ENCODE peak calls at places on chromosomes 7 and 10, in four cellular contexts. G, V, S and F are unnamed samples.

GRCh38 chr7:104529567-104529966 is 201.2 kb downstream of the LHFPL3 start:
- DNase-seq in G (no peak), V (no peak), S (no peak), F (no peak)

GRCh38 chr7:33554576-33554975 is 350.8 kb upstream of the BMPER start:
- DNase-seq in G (no peak), V (no peak), S (no peak), F (no peak)

GRCh38 chr7:497346-497745 is 22.3 kb downstream of the PDGFA start:
- DNase-seq in G (no peak), V (no peak), S (no peak), F (no peak)

GRCh38 chr7:157813053-157813452 is 476.2 kb downstream of the DNAJB6 start:
- DNase-seq in G (no peak), V (no peak), S (no peak), F (no peak)

GRCh38 chr7:92246363-92247101 is 758 bp downstream of the ANKIB1 start:
- DNase-seq in G (no peak), V (peak; percentile 60), S (no peak), F (no peak)

GRCh38 chr7:100444311-100445278 is 8.3 kb upstream of the PPP1R35 start:
- DNase-seq in G (no peak), V (peak; percentile 84), S (no peak), F (peak; percentile 96)

GRCh38 chr10:48782321-48782720 is 97.6 kb downstream of the WDFY4 start:
- DNase-seq in G (no peak), V (no peak), S (no peak), F (no peak)

GRCh38 chr10:121734517-121735137 is 136.4 kb upstream of the FGFR2 start:
- DNase-seq in G (no peak), V (peak; percentile 32), S (no peak), F (peak; percentile 28)

GRCh38 chr7:70634610-70635068 is 497.3 kb upstream of the GALNT17 start:
- DNase-seq in G (no peak), V (peak; percentile 32), S (no peak), F (no peak)

GRCh38 chr7:133771778-133772421 is 355.2 kb upstream of the LRGUK start:
- DNase-seq in G (no peak), V (no peak), S (no peak), F (no peak)

GRCh38 chr10:17206210-17206709 is 4.8 kb upstream of the TRDMT1 start:
- DNase-seq in G (no peak), V (no peak), S (no peak), F (no peak)

GRCh38 chr7:109284943-109285342 is 715.3 kb downstream of the DNAJB9 start:
- DNase-seq in G (no peak), V (no peak), S (no peak), F (no peak)

GRCh38 chr10:33332183-33333031 is 2.1 kb downstream of the NRP1 start:
- DNase-seq in G (no peak), V (no peak), S (no peak), F (no peak)

DNA sequence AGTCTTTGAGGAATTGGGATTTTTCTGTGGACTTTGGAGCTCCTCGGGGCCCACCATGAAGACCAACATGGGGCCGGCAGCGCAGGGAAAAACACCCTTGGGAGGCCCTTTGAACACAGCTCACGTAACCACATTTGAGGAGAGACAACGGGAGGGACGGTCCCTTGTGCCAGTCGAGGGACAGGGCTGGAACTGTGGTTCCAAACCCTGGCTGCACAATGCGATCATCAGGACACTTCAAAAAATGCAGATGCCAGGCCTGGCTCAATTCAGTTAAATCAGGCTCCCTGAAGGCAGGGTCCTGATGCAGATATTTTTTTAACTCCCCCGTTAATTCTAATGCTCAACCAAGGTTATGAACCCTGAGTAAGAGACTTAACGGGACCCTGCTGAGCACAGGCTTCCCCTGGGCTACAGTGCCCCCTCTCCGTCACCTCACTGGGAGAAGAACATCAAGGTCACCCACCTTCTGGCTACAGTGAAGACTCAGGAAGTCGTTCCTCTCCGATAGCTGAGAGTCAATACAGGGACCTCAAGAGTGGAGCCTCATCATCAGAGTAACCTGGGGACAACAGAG is 30.4 kb downstream of the LYZL1 start:
- DNase-seq in G (no peak), V (no peak), S (no peak), F (peak; percentile 68)
- TF ChIP-seq GABPA in G (no peak), V (no peak), S (no peak), F (no peak)

GRCh38 chr10:78295242-78295641 is 261.6 kb downstream of the RPS24 start:
- DNase-seq in G (no peak), V (no peak), S (no peak), F (no peak)

GRCh38 chr10:78291733-78292132 is 258.1 kb downstream of the RPS24 start:
- DNase-seq in G (no peak), V (no peak), S (no peak), F (no peak)

GRCh38 chr10:78290131-78290750 is 256.6 kb downstream of the RPS24 start:
- DNase-seq in G (no peak), V (no peak), S (no peak), F (no peak)

GRCh38 chr10:78292250-78292986 is 258.8 kb downstream of the RPS24 start:
- DNase-seq in G (no peak), V (no peak), S (no peak), F (no peak)

GRCh38 chr10:78292987-78293865 is 259.6 kb downstream of the RPS24 start:
- DNase-seq in G (no peak), V (no peak), S (no peak), F (peak; percentile 24)
- TF ChIP-seq POLR2A in G (no peak), V (no peak), S (no peak), F (no peak)

GRCh38 chr10:71457908-71458307 is 61.2 kb downstream of the CDH23 start:
- DNase-seq in G (no peak), V (no peak), S (no peak), F (no peak)
- TF ChIP-seq GABPA in G (no peak), V (no peak), S (no peak), F (no peak)

DNA sequence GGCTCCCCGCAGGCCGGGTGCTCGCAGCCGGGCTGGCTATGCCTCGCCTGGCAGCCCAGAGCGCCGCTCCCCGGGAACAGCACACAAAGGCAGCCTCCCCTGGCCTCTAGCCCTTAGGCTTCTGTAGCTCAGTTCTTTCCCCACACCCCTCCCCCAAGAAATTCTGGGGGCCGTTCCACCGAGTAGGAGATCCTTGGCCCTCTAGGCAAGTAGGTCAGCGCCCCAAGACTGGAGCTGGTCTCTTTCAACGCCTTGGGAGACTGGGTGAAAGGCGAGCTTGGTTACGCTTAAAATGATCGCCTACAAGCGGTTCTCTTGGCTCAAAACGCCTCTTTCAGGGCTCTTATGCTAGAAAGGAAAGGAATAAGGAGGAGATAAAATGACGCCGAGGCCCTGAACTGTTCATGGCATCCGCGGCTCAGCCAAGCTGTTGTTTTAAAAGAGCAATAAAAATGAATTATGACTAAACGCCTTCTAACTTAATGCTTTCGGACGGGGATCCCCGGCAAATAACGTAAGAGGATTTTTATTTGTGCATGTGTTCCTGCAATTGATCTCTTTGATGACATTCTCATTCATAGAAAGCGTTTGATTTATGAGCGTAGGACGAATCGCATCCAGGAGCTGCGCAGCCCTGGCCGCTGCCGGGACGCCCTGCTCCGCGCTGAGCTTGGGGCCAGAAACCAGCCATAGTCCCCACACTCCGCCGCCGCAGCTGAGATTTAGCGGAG is 2.9 kb upstream of the HOXA1 start:
- DNase-seq in G (no peak), V (no peak), S (no peak), F (no peak)
- TF ChIP-seq POLR2A in G (no peak), V (no peak), S (no peak), F (no peak)

DNA sequence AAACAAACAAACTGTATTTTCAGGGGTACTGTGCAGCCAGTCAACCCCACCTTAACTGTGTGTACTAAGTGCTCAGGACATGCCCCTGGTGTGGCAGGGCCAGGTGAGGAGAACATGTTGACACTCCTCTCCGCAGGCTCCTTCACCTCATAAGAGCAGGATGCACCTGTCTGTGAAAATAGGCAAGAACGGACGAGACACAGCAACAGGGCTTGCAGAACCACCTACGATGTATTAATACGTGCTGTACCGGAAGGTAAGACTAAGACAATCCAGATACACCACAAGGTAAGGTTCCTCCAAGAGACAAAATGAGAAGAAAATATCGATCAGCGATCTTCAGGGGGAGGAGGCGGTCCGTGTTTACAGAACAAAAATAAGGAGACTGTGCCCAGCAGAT is 65.8 kb upstream of the CAMK2B start:
- DNase-seq in G (no peak), V (no peak), S (no peak), F (no peak)
- TF ChIP-seq GABPA in G (no peak), V (no peak), S (no peak), F (no peak)

DNA sequence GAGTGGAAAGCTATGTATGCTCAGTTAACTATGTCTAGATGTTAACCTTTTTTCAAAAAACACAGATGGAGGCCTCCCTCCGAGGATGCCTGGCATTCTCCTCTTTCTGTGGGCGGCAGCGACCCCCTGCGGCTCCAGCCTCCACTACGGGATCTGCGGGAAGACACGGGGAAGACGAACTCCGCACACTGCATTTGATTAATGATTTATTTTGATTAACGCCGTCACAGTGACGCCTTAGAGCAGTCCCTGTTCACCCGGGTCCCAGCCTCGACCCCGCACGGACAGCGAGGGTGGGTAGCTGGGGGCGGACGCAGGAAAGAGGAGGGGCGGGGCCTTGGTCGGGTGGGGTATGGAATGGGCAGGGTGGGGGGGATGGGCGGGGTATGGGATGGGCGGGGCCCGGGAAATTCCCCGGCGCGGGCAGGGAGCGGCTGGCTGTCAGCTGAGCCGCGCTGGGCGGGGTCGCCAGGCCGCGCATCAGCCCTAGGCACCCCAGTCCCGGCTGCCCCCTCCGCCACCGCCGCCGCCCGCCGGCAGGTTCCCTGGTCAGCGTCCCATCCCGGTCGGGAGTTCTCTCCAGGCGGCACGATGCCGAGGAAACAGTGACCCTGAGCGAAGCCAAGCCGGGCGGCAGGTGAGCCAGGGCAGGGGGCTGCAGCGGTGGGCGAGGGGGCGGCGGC is at the start of gene OPTN:
- DNase-seq in G (peak; percentile 21), V (peak; percentile 88), S (peak; percentile 54), F (peak; percentile 72)
- TF ChIP-seq POLR2A in G (no peak), V (no peak), S (peak; percentile 84), F (no peak)